ENCODE peak calls at places on chromosome 2, in five cellular contexts. P is H9, H is H1, S is trophoblast cell, Y is neuronal stem cell. Z is an unnamed sample.

GRCh38 chr2:181955010-181955409 is 30.6 kb upstream of the PPP1R1C start:
- DNase-seq in P (no peak), Y (no peak), H (no peak), S (no peak), Z (peak; percentile 57)

GRCh38 chr2:149538138-149538833 is 49.3 kb downstream of the MMADHC start:
- DNase-seq in P (no peak), Y (no peak), H (no peak), S (peak; percentile 45), Z (no peak)

GRCh38 chr2:32805104-32806095 is 141.4 kb upstream of the LTBP1 start:
- DNase-seq in Y (no peak), P (no peak), S (peak; percentile 43), H (no peak), Z (peak; percentile 25)

GRCh38 chr2:25736899-25737515 is 63.6 kb upstream of the DTNB start:
- DNase-seq in P (no peak), Y (no peak), H (no peak), S (no peak), Z (no peak)

GRCh38 chr2:7530001-7530400 is 612.8 kb downstream of the RNF144A start:
- DNase-seq in H (no peak), Y (no peak), S (no peak), P (no peak), Z (peak; percentile 78)

GRCh38 chr2:111663471-111663951 is 220.5 kb downstream of the ANAPC1 start:
- DNase-seq in H (no peak), Y (no peak), S (no peak), P (no peak), Z (peak; percentile 64)

GRCh38 chr2:146992466-146992865 is 852.4 kb upstream of the ACVR2A start:
- DNase-seq in S (peak; percentile 62), P (no peak), Y (no peak), H (no peak), Z (no peak)

GRCh38 chr2:23757686-23758433 is 169.1 kb downstream of the ATAD2B start:
- DNase-seq in H (no peak), Y (no peak), S (peak; percentile 23), P (no peak), Z (peak; percentile 83)

GRCh38 chr2:240399419-240400318 is 35.8 kb upstream of the GPC1 start:
- DNase-seq in P (peak; percentile 17), S (no peak), Y (no peak), H (no peak), Z (no peak)

GRCh38 chr2:132446460-132446859 is 29.9 kb downstream of the GPR39 start:
- DNase-seq in Y (no peak), S (no peak), P (no peak), H (no peak), Z (no peak)

GRCh38 chr2:205681836-205682238 is 464 bp upstream of the NRP2 start:
- DNase-seq in H (no peak), P (peak; percentile 42), Y (no peak), S (no peak), Z (peak; percentile 42)

GRCh38 chr2:134716716-134717585 is 1.8 kb downstream of the TMEM163 start:
- DNase-seq in Y (no peak), S (no peak), H (no peak), P (no peak), Z (no peak)

GRCh38 chr2:74845217-74845751 is 11.4 kb downstream of the HK2 start:
- DNase-seq in H (no peak), S (peak; percentile 96), P (peak; percentile 72), Y (no peak), Z (peak; percentile 91)

GRCh38 chr2:64111426-64111825 is 32.8 kb downstream of the PELI1 start:
- DNase-seq in H (no peak), P (no peak), S (no peak), Y (no peak), Z (no peak)
- H2BK12ac ChIP-seq in H (no peak overlapping the region), P (no peak overlapping the region), S (no peak overlapping the region), Y (no peak overlapping the region), Z (no peak overlapping the region)

DNA sequence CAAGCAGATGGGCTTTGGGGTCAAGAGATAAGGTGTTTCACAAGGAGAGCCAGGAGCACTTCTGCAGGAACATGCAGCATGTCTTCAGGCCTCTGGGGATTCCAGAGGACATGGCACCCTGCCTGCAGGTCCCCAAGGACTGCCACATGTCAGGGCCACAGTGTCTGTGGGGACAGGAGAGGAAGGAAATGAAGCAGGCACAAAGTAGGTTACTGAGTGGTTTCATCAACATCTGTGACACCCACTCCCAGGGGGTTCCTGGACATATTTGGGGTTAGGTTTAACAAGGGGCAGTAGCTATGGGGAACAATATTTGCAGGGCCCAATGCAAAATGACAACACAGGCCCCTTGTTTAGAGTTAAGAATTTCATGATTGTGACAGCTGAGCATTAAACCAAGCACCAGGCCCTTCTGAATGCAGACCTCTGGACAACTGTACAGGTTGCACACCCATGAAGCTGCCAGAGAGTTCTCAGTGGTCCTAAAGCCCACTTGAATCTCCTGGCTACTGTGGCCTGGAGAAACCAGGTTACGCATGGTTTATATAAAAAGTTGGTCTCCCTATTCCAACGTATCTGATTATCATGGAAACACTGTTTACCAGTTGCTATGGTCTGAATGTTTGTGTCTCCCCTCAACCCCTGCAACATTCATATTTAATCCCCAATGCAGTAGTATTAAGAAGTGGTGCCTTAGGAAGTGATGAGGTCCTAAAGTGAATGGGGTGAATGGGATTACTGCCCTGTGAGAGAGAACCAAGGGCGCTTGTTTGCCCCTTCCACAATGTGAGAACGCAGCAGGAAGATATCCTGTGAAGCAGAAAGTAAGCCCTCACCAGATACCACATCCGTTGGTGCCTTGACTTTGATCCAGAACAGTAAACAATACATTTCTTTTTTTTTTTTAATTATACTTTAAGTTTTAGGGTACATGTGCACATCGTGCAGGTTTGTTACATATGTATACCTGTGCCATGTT is 48.2 kb upstream of the ANXA4 start:
- DNase-seq in Y (no peak), P (no peak), H (no peak), S (no peak), Z (no peak)
- H3K4ac ChIP-seq in Y (no peak overlapping the region), P (no peak overlapping the region), H (no peak overlapping the region), S (no peak overlapping the region), Z (no peak overlapping the region)

DNA sequence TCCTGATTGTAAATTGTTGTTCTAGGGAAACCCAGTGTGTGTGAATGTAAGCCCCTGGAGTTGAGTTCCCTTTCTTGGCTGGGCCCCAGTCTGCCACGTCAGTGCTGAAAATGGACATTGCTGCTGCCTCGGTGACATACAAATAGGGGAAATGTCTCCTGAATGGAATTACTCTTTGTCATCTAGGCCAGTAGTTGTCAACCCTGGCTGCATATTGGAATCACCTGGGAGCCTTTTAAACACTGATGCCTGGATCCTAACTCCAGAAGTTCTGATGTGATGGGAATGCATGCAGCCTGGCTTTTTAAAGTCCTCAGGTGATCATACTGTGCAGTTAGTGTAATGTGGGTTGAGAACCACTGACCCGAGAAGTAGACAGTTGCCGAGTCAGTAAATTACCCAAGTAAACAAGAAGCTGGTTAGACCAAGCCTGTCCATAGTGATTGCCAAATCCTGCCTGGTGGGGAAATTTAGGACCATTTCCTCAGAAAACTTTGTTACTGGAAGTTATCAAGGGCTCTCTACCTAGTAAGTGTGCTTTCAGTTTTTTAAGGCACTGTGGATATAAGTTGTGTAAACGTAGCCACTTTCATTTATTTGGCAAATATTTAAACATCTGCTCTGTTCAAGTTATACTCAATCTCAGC is 27.6 kb upstream of the IL1R1 start:
- DNase-seq in Y (no peak), P (no peak), H (no peak), S (no peak), Z (peak; percentile 62)
- H3K23ac ChIP-seq in Y (no peak overlapping the region), P (no peak overlapping the region), H (no peak overlapping the region), S (no peak overlapping the region), Z (no peak overlapping the region)

GRCh38 chr2:128510701-128511100 is 192.0 kb upstream of the HS6ST1 start:
- DNase-seq in P (no peak), H (no peak), Y (no peak), S (no peak), Z (peak; percentile 12)
- H2BK12ac ChIP-seq in P (no peak overlapping the region), H (no peak overlapping the region), Y (no peak overlapping the region), S (no peak overlapping the region), Z (no peak overlapping the region)

DNA sequence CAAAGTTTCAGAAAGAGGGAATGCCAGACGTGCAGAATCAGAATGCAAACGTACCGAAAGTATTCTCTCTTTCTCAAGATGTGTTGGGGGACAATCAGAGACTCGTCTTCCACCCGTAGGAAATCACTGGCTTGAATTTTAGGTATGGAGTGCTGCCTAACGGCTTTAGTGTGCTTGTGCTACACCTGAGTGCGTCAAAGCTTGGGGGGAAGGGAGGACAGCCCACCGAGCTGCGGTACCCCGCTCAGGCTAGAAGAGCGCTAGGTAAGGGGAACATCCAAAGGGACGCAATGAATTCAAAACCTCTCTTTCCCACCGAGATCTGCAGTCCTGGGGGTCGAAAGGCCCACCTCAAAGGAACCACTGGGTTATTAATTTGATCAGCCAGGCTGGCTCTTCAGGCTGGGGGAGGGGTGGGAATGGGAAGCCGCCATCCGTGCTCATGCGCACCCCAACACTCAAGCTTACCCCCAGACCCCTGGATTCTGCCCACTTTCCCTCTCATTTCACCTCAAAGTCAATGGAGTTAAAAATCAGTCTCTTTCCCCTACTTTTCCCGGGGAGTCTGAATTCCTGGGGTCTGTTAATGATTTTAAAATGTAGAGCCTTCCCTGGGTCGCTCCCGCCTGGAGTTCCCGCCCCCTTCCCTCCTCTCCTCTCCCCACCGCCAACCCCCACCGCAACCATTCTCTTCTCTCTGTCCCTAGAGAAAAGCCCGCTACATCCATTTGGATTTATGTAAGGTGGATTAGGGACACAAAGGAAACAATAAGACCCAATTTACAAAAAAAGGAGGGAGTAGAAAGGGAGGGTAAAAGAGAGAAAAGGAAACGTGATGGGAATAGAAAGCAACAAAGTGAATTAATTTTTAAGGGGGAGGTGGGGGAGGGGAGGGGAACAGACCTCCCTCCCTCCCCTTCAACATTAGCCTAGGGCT is 2.5 kb downstream of the EPHA4 start:
- DNase-seq in P (peak; percentile 51), Y (peak; percentile 73), S (no peak), H (no peak), Z (no peak)
- H3K4ac ChIP-seq in P (no peak overlapping the region), Y (no peak overlapping the region), S (no peak overlapping the region), H (no peak overlapping the region), Z (no peak overlapping the region)

GRCh38 chr2:120012363-120012762 is 514 bp upstream of the EPB41L5 start:
- DNase-seq in S (no peak), H (no peak), P (no peak), Y (no peak), Z (no peak)

GRCh38 chr2:120016800-120017199 is 3.9 kb downstream of the EPB41L5 start:
- DNase-seq in Y (no peak), H (no peak), P (no peak), S (no peak), Z (no peak)

GRCh38 chr2:120012771-120013568 is at the start of gene EPB41L5:
- DNase-seq in Y (peak; percentile 96), H (peak; percentile 91), P (peak; percentile 96), S (peak; percentile 84), Z (peak; percentile 95)

GRCh38 chr2:120014231-120014990 is 1.5 kb downstream of the EPB41L5 start:
- DNase-seq in Y (no peak), P (no peak), H (no peak), S (peak; percentile 30), Z (no peak)

DNA sequence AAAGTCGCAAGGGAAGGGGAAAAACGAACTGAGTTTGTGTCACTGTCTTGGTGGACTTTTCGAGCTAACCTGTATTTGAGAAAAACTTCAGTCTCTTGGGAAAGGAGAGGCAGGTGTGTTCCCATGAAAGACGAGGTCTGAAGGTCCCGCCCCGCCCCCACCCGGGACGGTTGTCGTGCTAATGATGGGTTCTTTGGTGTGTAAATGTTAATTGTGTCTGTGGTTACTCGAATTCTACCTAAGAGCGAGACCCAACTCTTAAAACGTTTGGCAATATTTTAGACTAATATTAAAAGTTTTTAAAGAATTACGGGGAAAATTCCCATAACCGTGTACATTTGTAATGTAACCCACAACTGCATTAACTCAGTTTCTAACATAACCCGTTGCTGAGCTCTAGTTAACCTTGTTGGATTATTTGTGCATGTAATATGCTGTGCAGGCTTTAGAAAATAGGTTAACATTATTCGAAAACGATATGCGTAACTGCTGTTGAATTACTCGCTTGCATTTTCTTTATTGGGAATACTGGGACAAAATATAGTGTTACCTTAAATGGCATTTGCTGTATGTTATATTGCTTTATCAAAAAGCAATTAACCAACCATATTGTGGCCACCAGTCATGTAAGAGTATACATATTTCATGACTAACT is 819 bp downstream of the EPB41L5 start:
- DNase-seq in P (peak; percentile 71), H (no peak), S (no peak), Y (no peak), Z (peak; percentile 15)
- H3K23ac ChIP-seq in P (no peak overlapping the region), H (no peak overlapping the region), S (no peak overlapping the region), Y (peak overlapping the region; percentile 82), Z (no peak overlapping the region)